ENCODE peak calls at places on chromosomes 4 and X, in ten cellular contexts. Y is memory B cell; X is NCI-H345; Z is stimulated activated CD4-positive, alpha-beta T cell treated with anti-CD3 and anti-CD28 coated beads, Interleukin-12 subunit alpha, Interleukin-12 subunit beta, amount 100 ng/mL, for 24 hours; R is cardiac muscle cell; T is activated CD4-positive, alpha-beta T cell treated with anti-CD3 and anti-CD28 coated beads for 24 hours; J is iris pigment epithelial cell; G is myocyte; V is activated T-helper 1 cell treated with anti-CD3 and anti-CD28 coated beads, Interleukin-2, amount 50 U/mL, for 16 hours; C is dorsolateral prefrontal cortex. M is an unnamed sample.

GRCh38 chr4:128333309-128334006 is 45.8 kb upstream of the PGRMC2 start:
- DNase-seq in G (peak), J (no peak), C (no peak), R (peak), V (no peak), Z (no peak), Y (no peak), X (no peak), T (no peak), M (no peak)

GRCh38 chr4:47315346-47315745 is 148.2 kb downstream of the COMMD8 start:
- DNase-seq in R (no peak), G (no peak), J (peak), Y (no peak), V (no peak), Z (no peak), C (no peak), X (no peak), T (no peak), M (peak)

GRCh38 chrX:114997779-114998178 is 19.6 kb downstream of the IL13RA2 start:
- DNase-seq in Y (no peak), T (no peak), J (no peak), C (no peak), G (no peak), Z (no peak), V (no peak), X (no peak), R (no peak), M (no peak)

GRCh38 chrX:2690856-2691542 is at the start of gene CD99:
- DNase-seq in Y (peak), V (peak), X (no peak), R (peak), G (peak), C (peak), T (peak), J (peak), Z (peak), M (peak)

GRCh38 chr4:73432169-73433000 is 3.6 kb upstream of the AFP start:
- DNase-seq in Y (no peak), T (no peak), G (no peak), R (no peak), X (no peak), C (no peak), J (no peak), Z (no peak), V (no peak), M (no peak)

GRCh38 chrX:15882704-15883539 is 28.3 kb upstream of the AP1S2 start:
- DNase-seq in V (no peak), X (no peak), T (no peak), G (peak), Z (no peak), Y (no peak), R (peak), C (no peak), J (peak), M (peak)

GRCh38 chr4:108743021-108743420 is 19.8 kb downstream of the ETNPPL start:
- DNase-seq in V (no peak), J (no peak), Z (no peak), G (no peak), T (no peak), R (peak), X (no peak), Y (no peak), C (peak), M (no peak)

GRCh38 chrX:153672531-153673397 is 849 bp downstream of the PNCK start:
- DNase-seq in T (no peak), J (no peak), Z (no peak), X (no peak), Y (no peak), C (no peak), G (no peak), R (no peak), V (no peak), M (no peak)

GRCh38 chrX:48508400-48509244 is at the start of gene PORCN:
- DNase-seq in C (peak), T (peak), Z (peak), V (peak), X (peak), Y (peak), J (peak), G (peak), R (peak), M (peak)

GRCh38 chr4:82042042-82042441 is 331.7 kb downstream of the HNRNPD start:
- DNase-seq in C (no peak), R (no peak), Y (no peak), Z (no peak), J (no peak), V (no peak), G (no peak), T (no peak), X (no peak), M (no peak)

GRCh38 chr4:121308828-121309227 is 72.0 kb downstream of the QRFPR start:
- DNase-seq in Y (no peak), X (no peak), J (no peak), C (no peak), G (no peak), T (no peak), V (no peak), Z (no peak), R (no peak), M (no peak)

GRCh38 chr4:40536032-40536431 is 93.6 kb downstream of the RBM47 start:
- DNase-seq in V (no peak), C (no peak), X (no peak), G (no peak), J (no peak), R (no peak), Y (no peak), T (no peak), Z (no peak), M (no peak)

M was measured in HFFc6.